ENCODE peak calls at places on chromosomes 12 and 14, in eight cellular contexts. D is tibial artery, M is right lobe of liver, B is GM06990, K is body of pancreas, S is esophagus squamous epithelium, Q is bronchial epithelial cell, R is brain microvascular endothelial cell. U is an unnamed sample.

GRCh38 chr14:77206877-77207389 is 25.3 kb downstream of the TMEM63C start:
- DNase-seq in M (no peak), B (no peak), R (no peak), Q (no peak), K (no peak), D (no peak), S (no peak), U (no peak)

GRCh38 chr14:91280129-91280528 is 35.6 kb upstream of the GPR68 start:
- DNase-seq in K (no peak), S (no peak), M (no peak), R (no peak), D (no peak), Q (no peak), B (no peak), U (no peak)

GRCh38 chr12:69062838-69063237 is 129.9 kb upstream of the CPM start:
- DNase-seq in B (no peak), Q (no peak), R (no peak), M (no peak), D (no peak), S (no peak), K (no peak), U (no peak)

GRCh38 chr12:106276032-106276728 is 26.4 kb upstream of the TCP11L2 start:
- DNase-seq in M (no peak), R (no peak), K (no peak), S (no peak), Q (no peak), D (no peak), B (peak; percentile 81), U (no peak)

GRCh38 chr12:1171657-1172056 is 180.6 kb downstream of the ERC1 start:
- DNase-seq in K (no peak), R (no peak), M (no peak), D (no peak), B (no peak), S (no peak), Q (peak; percentile 60), U (no peak)

GRCh38 chr12:124623344-124623885 is 56.0 kb upstream of the NCOR2 start:
- DNase-seq in M (no peak), S (no peak), B (no peak), K (no peak), D (no peak), R (no peak), Q (no peak), U (no peak)

GRCh38 chr12:59911516-59911915 is 315.7 kb downstream of the SLC16A7 start:
- DNase-seq in Q (peak; percentile 2), M (no peak), D (no peak), B (no peak), K (no peak), S (no peak), R (no peak), U (no peak)

GRCh38 chr12:121214855-121215745 is 5.2 kb downstream of the P2RX4 start:
- DNase-seq in M (no peak), K (peak; percentile 83), B (no peak), Q (peak; percentile 90), S (no peak), D (no peak), R (peak; percentile 89), U (no peak)

GRCh38 chr12:108310489-108310888 is 28.6 kb downstream of the CMKLR1 start:
- DNase-seq in K (no peak), D (no peak), Q (no peak), M (no peak), R (no peak), B (no peak), S (no peak), U (no peak)

GRCh38 chr12:49627752-49628360 is 4.5 kb downstream of the PRPF40B start:
- DNase-seq in B (no peak), M (no peak), Q (peak; percentile 69), D (no peak), R (no peak), K (no peak), S (no peak), U (no peak)

GRCh38 chr12:92503977-92504966 is 198.5 kb upstream of the PLEKHG7 start:
- DNase-seq in K (peak; percentile 67), M (peak; percentile 93), R (no peak), Q (no peak), S (no peak), D (no peak), B (no peak), U (no peak)

GRCh38 chr12:92503029-92503931 is 199.5 kb upstream of the PLEKHG7 start:
- DNase-seq in K (peak; percentile 42), M (peak; percentile 63), D (no peak), R (no peak), S (no peak), B (peak; percentile 79), Q (no peak), U (no peak)

GRCh38 chr12:92506460-92506859 is 196.3 kb upstream of the PLEKHG7 start:
- DNase-seq in D (no peak), K (no peak), S (no peak), R (no peak), M (no peak), B (no peak), Q (peak; percentile 33), U (no peak)

GRCh38 chr12:92505373-92506340 is 197.1 kb upstream of the PLEKHG7 start:
- DNase-seq in B (peak; percentile 69), D (peak; percentile 82), R (peak; percentile 12), S (peak; percentile 3), K (peak; percentile 59), Q (no peak), M (peak; percentile 65), U (peak; percentile 66)

DNA sequence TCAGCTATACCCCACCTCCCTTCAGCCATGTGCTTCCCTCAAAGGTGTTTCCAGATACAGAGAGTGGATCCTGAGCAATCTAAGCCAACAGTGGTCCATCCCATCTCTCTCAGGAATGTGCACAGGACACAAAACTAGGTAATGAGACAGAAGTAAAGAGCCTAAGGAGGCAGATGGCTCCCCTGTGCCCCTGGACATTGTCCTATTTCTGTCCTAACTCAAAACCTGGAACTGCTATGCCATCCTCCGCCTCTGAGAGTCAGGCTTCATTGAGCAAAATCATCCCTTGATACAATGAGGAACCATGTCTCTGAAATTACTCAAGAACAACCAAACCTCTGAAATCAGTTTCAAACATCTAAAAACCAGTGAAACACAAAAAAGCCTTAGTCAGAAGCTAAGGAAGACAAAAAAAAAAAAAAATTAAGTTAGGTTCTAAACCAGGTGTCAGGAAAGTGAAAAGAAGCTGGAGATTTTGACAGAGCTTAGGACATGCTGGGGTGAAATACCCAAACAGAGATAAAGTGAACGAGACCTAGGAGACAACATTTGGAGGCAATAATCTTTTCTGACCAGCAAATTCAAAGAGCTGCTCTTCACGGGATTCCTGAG is 200.3 kb upstream of the PLEKHG7 start:
- DNase-seq in Q (no peak), B (no peak), D (no peak), K (peak; percentile 45), R (no peak), M (peak; percentile 53), S (no peak), U (no peak)
- TF ChIP-seq CTCF in Q (peak; percentile 24), B (peak; percentile 56), D (no peak), K (no peak), R (peak; percentile 39), M (peak; percentile 33), S (peak; percentile 13), U (peak; percentile 35)

GRCh38 chr12:42636993-42637392 is 47.4 kb upstream of the PRICKLE1 start:
- DNase-seq in S (no peak), R (no peak), M (no peak), B (no peak), D (no peak), Q (no peak), K (no peak), U (no peak)

GRCh38 chr12:42643881-42644579 is 54.5 kb upstream of the PRICKLE1 start:
- DNase-seq in D (no peak), Q (no peak), S (no peak), K (no peak), R (no peak), M (no peak), B (no peak), U (no peak)

GRCh38 chr12:42638697-42639096 is 49.2 kb upstream of the PRICKLE1 start:
- DNase-seq in Q (peak; percentile 76), B (no peak), K (no peak), M (no peak), R (no peak), D (no peak), S (no peak), U (no peak)

GRCh38 chr12:42638011-42638410 is 48.5 kb upstream of the PRICKLE1 start:
- DNase-seq in M (no peak), Q (no peak), B (no peak), R (no peak), S (no peak), K (no peak), D (no peak), U (no peak)

DNA sequence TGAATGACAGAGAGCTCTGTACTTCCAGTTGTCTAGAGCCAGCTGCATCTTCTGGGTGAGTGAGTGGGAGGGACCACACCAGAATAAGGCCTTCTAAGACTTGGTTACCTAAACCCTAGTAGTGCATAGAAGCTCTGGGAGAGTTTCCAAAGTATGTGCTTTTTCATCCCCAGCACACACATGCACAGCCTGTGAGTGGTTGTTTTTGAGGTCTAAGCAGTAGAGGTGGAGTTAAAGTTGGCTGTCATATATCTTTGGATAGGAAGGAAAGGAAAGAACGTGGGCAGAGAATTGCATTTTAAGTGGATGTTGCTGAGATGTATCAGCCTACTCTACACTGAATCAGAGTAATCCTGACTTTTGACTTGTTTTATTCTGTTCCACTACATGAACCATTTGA is 51.7 kb upstream of the PRICKLE1 start:
- DNase-seq in S (no peak), Q (no peak), B (no peak), D (no peak), R (no peak), M (no peak), K (no peak), U (no peak)
- H3K36me3 ChIP-seq in S (no peaks in the 10 kb centered on the region), Q (no peaks in the 10 kb centered on the region), B (no peaks in the 10 kb centered on the region), D (no peaks in the 10 kb centered on the region), R (no peaks in the 10 kb centered on the region), M (no peaks in the 10 kb centered on the region), K (no peaks in the 10 kb centered on the region), U (no peaks in the 10 kb centered on the region)

DNA sequence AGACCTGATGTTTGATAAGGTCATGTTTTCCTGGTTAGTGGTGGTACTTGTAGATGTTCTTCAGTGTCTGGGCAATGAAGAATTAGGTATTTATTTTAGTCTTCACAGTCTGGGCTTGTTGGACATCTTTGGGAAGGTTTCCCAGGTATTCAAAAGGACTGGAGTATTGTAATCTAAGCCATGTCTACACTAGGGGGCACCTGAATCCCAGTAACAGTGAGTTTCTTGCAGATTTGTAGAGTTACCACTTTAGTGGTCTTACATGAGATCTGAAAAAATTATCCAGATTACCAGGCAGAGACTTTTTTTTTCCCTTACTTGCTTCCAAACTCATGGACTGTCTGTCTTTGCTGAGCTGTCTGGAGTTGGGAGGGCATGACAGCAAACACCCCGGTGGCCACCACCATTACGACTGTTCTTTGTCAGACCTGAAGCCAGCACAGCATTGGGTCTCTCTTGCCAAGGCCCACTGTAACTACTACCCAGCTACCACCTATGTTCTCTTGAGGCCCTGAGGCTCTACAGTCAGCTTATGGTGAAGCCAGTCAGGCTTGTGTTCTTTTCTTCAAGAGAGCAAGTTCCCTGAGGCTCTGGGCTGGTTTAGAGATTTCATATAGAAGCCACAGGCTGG is 820.7 kb upstream of the FBXO33 start:
- DNase-seq in R (no peak), S (no peak), M (no peak), D (no peak), K (no peak), B (no peak), Q (no peak), U (no peak)
- TF ChIP-seq CTCF in R (no peak), S (no peak), M (no peak), D (no peak), K (no peak), B (no peak), Q (no peak), U (no peak)

DNA sequence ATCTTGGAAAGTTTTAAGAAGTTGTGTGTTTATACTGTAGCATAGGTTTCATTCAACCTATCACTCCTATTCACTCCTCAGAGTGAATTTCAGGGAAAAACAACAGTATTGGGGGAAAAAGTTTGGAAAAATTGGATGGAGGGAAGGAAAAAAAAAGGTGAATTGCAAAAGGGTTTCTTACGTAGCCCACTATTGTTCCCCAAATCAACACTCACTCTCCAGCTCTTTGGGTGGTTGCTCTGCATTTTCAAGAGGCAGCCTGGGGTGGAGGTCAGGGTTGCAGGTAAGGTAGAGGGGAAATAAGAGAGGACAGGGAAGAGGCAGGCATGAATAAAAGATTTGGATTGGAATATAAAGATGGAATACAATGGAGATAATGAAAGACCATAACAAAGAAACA is 42.3 kb downstream of the BORCS5 start:
- DNase-seq in M (no peak), K (no peak), B (no peak), D (no peak), R (no peak), S (no peak), Q (no peak), U (no peak)
- H3K36me3 ChIP-seq in M (no peaks in the 10 kb centered on the region), K (no peaks in the 10 kb centered on the region), B (no peaks in the 10 kb centered on the region), D (no peaks in the 10 kb centered on the region), R (no peaks in the 10 kb centered on the region), S (no peaks in the 10 kb centered on the region), Q (no peaks in the 10 kb centered on the region), U (no peaks in the 10 kb centered on the region)

U was measured in upper lobe of right lung.